ENCODE peak calls at places on chromosomes 16 and 17, in seven cellular contexts. One of them, this sample, is unnamed.

GRCh38 chr16:10862432-10862831 is 14.6 kb upstream of the CIITA start:
- DNase-seq in prostate gland: no peak
- DNase-seq in lung: peak
- DNase-seq in psoas muscle: no peak
- DNase-seq in aorta: peak
- DNase-seq in cardiac muscle cell: no peak
- DNase-seq in AG04450: no peak
- DNase-seq in this sample: no peak

GRCh38 chr16:46730126-46730525 is 18.0 kb downstream of the MYLK3 start:
- DNase-seq in AG04450: no peak
- DNase-seq in psoas muscle: no peak
- DNase-seq in lung: no peak
- DNase-seq in cardiac muscle cell: no peak
- DNase-seq in aorta: no peak
- DNase-seq in prostate gland: no peak
- DNase-seq in this sample: no peak

GRCh38 chr17:17837966-17838962 is 1.5 kb upstream of the SREBF1 start:
- DNase-seq in AG04450: no peak
- DNase-seq in lung: peak
- DNase-seq in psoas muscle: peak
- DNase-seq in cardiac muscle cell: no peak
- DNase-seq in aorta: peak
- DNase-seq in prostate gland: peak
- DNase-seq in this sample: no peak

GRCh38 chr16:47568355-47568754 is 107.2 kb downstream of the PHKB start:
- DNase-seq in lung: no peak
- DNase-seq in AG04450: no peak
- DNase-seq in aorta: no peak
- DNase-seq in prostate gland: no peak
- DNase-seq in psoas muscle: no peak
- DNase-seq in cardiac muscle cell: no peak
- DNase-seq in this sample: no peak

GRCh38 chr16:23700509-23700908 is 12.5 kb downstream of the ERN2 start:
- DNase-seq in cardiac muscle cell: no peak
- DNase-seq in aorta: no peak
- DNase-seq in psoas muscle: no peak
- DNase-seq in lung: no peak
- DNase-seq in prostate gland: no peak
- DNase-seq in AG04450: no peak
- DNase-seq in this sample: no peak

GRCh38 chr17:22515599-22515998 is 823.3 kb downstream of the KCNJ18 start:
- DNase-seq in AG04450: no peak
- DNase-seq in cardiac muscle cell: no peak
- DNase-seq in prostate gland: no peak
- DNase-seq in aorta: no peak
- DNase-seq in psoas muscle: no peak
- DNase-seq in lung: no peak
- DNase-seq in this sample: no peak

GRCh38 chr16:48936811-48937210 is 326.8 kb upstream of the N4BP1 start:
- DNase-seq in aorta: no peak
- DNase-seq in lung: no peak
- DNase-seq in cardiac muscle cell: no peak
- DNase-seq in AG04450: no peak
- DNase-seq in psoas muscle: no peak
- DNase-seq in prostate gland: no peak
- DNase-seq in this sample: no peak

GRCh38 chr17:33080091-33080490 is 88.4 kb downstream of the SPACA3 start:
- DNase-seq in prostate gland: no peak
- DNase-seq in aorta: no peak
- DNase-seq in psoas muscle: no peak
- DNase-seq in lung: no peak
- DNase-seq in cardiac muscle cell: no peak
- DNase-seq in AG04450: no peak
- DNase-seq in this sample: no peak

GRCh38 chr17:7651097-7651958 is 602 bp downstream of the ATP1B2 start:
- DNase-seq in aorta: no peak
- DNase-seq in psoas muscle: no peak
- DNase-seq in lung: no peak
- DNase-seq in cardiac muscle cell: peak
- DNase-seq in prostate gland: no peak
- DNase-seq in AG04450: no peak
- DNase-seq in this sample: no peak

GRCh38 chr16:57723170-57723569 is 12.4 kb upstream of the KATNB1 start:
- DNase-seq in cardiac muscle cell: no peak
- DNase-seq in psoas muscle: no peak
- DNase-seq in aorta: no peak
- DNase-seq in lung: no peak
- DNase-seq in AG04450: no peak
- DNase-seq in prostate gland: no peak
- DNase-seq in this sample: no peak

GRCh38 chr16:86403541-86404163 is 106.7 kb upstream of the FOXF1 start:
- DNase-seq in AG04450: no peak
- DNase-seq in aorta: no peak
- DNase-seq in lung: no peak
- DNase-seq in prostate gland: no peak
- DNase-seq in cardiac muscle cell: no peak
- DNase-seq in psoas muscle: no peak
- DNase-seq in this sample: no peak

GRCh38 chr16:53123753-53124152 is 69.0 kb downstream of the CHD9 start:
- DNase-seq in cardiac muscle cell: no peak
- DNase-seq in lung: no peak
- DNase-seq in AG04450: no peak
- DNase-seq in prostate gland: no peak
- DNase-seq in psoas muscle: no peak
- DNase-seq in aorta: no peak
- DNase-seq in this sample: no peak

GRCh38 chr16:79714440-79714839 is 113.9 kb upstream of the MAF start:
- DNase-seq in psoas muscle: no peak
- DNase-seq in lung: no peak
- DNase-seq in AG04450: no peak
- DNase-seq in cardiac muscle cell: no peak
- DNase-seq in aorta: no peak
- DNase-seq in prostate gland: no peak
- DNase-seq in this sample: no peak

GRCh38 chr17:83041305-83041704 is 38.1 kb upstream of the METRNL start:
- DNase-seq in AG04450: no peak
- DNase-seq in prostate gland: no peak
- DNase-seq in lung: no peak
- DNase-seq in psoas muscle: no peak
- DNase-seq in aorta: no peak
- DNase-seq in cardiac muscle cell: no peak
- DNase-seq in this sample: no peak

GRCh38 chr17:4272213-4272975 is 8.6 kb upstream of the ANKFY1 start:
- DNase-seq in prostate gland: no peak
- DNase-seq in aorta: no peak
- DNase-seq in AG04450: no peak
- DNase-seq in cardiac muscle cell: no peak
- DNase-seq in lung: no peak
- DNase-seq in psoas muscle: no peak
- DNase-seq in this sample: no peak

GRCh38 chr17:8867361-8867981 is at the start of gene PIK3R6:
- DNase-seq in psoas muscle: no peak
- DNase-seq in lung: no peak
- DNase-seq in prostate gland: no peak
- DNase-seq in aorta: no peak
- DNase-seq in cardiac muscle cell: no peak
- DNase-seq in AG04450: no peak
- DNase-seq in this sample: no peak

GRCh38 chr17:17391575-17392370 is 85.0 kb upstream of the MED9 start:
- DNase-seq in psoas muscle: peak
- DNase-seq in lung: no peak
- DNase-seq in aorta: no peak
- DNase-seq in prostate gland: no peak
- DNase-seq in AG04450: no peak
- DNase-seq in cardiac muscle cell: no peak
- DNase-seq in this sample: peak

GRCh38 chr16:56930516-56931252 is 1.3 kb upstream of the HERPUD1 start:
- DNase-seq in psoas muscle: no peak
- DNase-seq in cardiac muscle cell: no peak
- DNase-seq in lung: no peak
- DNase-seq in aorta: no peak
- DNase-seq in AG04450: no peak
- DNase-seq in prostate gland: no peak
- DNase-seq in this sample: no peak

GRCh38 chr16:52963471-52963870 is 89.2 kb downstream of the CHD9NB start:
- DNase-seq in aorta: no peak
- DNase-seq in lung: no peak
- DNase-seq in cardiac muscle cell: no peak
- DNase-seq in AG04450: no peak
- DNase-seq in psoas muscle: no peak
- DNase-seq in prostate gland: no peak
- DNase-seq in this sample: no peak

GRCh38 chr16:143047-143446 is 4.6 kb upstream of the NPRL3 start:
- DNase-seq in prostate gland: no peak
- DNase-seq in psoas muscle: no peak
- DNase-seq in aorta: no peak
- DNase-seq in lung: no peak
- DNase-seq in cardiac muscle cell: no peak
- DNase-seq in AG04450: no peak
- DNase-seq in this sample: no peak

GRCh38 chr16:85225721-85226120 is 113.4 kb upstream of the CIBAR2 start:
- DNase-seq in psoas muscle: no peak
- DNase-seq in AG04450: no peak
- DNase-seq in prostate gland: no peak
- DNase-seq in cardiac muscle cell: no peak
- DNase-seq in aorta: no peak
- DNase-seq in lung: no peak
- DNase-seq in this sample: no peak

GRCh38 chr16:88376053-88376834 is 6.5 kb upstream of the ZNF469 start:
- DNase-seq in AG04450: no peak
- DNase-seq in psoas muscle: peak
- DNase-seq in prostate gland: no peak
- DNase-seq in aorta: peak
- DNase-seq in cardiac muscle cell: no peak
- DNase-seq in lung: no peak
- DNase-seq in this sample: no peak

GRCh38 chr16:88377961-88378360 is 4.8 kb upstream of the ZNF469 start:
- DNase-seq in lung: no peak
- DNase-seq in psoas muscle: no peak
- DNase-seq in AG04450: no peak
- DNase-seq in cardiac muscle cell: no peak
- DNase-seq in aorta: peak
- DNase-seq in prostate gland: no peak
- DNase-seq in this sample: no peak

GRCh38 chr16:88375236-88376052 is 7.3 kb upstream of the ZNF469 start:
- DNase-seq in AG04450: no peak
- DNase-seq in aorta: peak
- DNase-seq in cardiac muscle cell: no peak
- DNase-seq in prostate gland: no peak
- DNase-seq in psoas muscle: peak
- DNase-seq in lung: no peak
- DNase-seq in this sample: no peak

GRCh38 chr16:88378401-88378800 is 4.4 kb upstream of the ZNF469 start:
- DNase-seq in cardiac muscle cell: no peak
- DNase-seq in lung: no peak
- DNase-seq in AG04450: no peak
- DNase-seq in psoas muscle: no peak
- DNase-seq in aorta: peak
- DNase-seq in prostate gland: no peak
- DNase-seq in this sample: no peak

GRCh38 chr16:88376835-88377726 is 5.7 kb upstream of the ZNF469 start:
- DNase-seq in AG04450: no peak
- DNase-seq in lung: no peak
- DNase-seq in cardiac muscle cell: no peak
- DNase-seq in prostate gland: no peak
- DNase-seq in psoas muscle: peak
- DNase-seq in aorta: peak
- DNase-seq in this sample: no peak
- H3K27ac ChIP-seq in AG04450: no peak
- H3K27ac ChIP-seq in lung: no peak
- H3K27ac ChIP-seq in cardiac muscle cell: no peak
- H3K27ac ChIP-seq in prostate gland: no peak
- H3K27ac ChIP-seq in psoas muscle: no peak
- H3K27ac ChIP-seq in aorta: no peak
- H3K27ac ChIP-seq in this sample: no peak

GRCh38 chr16:66020061-66020460 is 346.4 kb upstream of the CDH5 start:
- DNase-seq in aorta: no peak
- DNase-seq in AG04450: no peak
- DNase-seq in lung: no peak
- DNase-seq in cardiac muscle cell: no peak
- DNase-seq in psoas muscle: no peak
- DNase-seq in prostate gland: no peak
- DNase-seq in this sample: no peak
- H3K27ac ChIP-seq in aorta: no peak
- H3K27ac ChIP-seq in AG04450: no peak
- H3K27ac ChIP-seq in lung: no peak
- H3K27ac ChIP-seq in cardiac muscle cell: no peak
- H3K27ac ChIP-seq in psoas muscle: no peak
- H3K27ac ChIP-seq in prostate gland: no peak
- H3K27ac ChIP-seq in this sample: no peak

GRCh38 chr16:4172070-4172469 is 55.8 kb upstream of the ADCY9 start:
- DNase-seq in AG04450: peak
- DNase-seq in psoas muscle: no peak
- DNase-seq in prostate gland: no peak
- DNase-seq in aorta: no peak
- DNase-seq in cardiac muscle cell: no peak
- DNase-seq in lung: no peak
- DNase-seq in this sample: no peak

GRCh38 chr16:4169415-4169814 is 53.2 kb upstream of the ADCY9 start:
- DNase-seq in lung: no peak
- DNase-seq in aorta: no peak
- DNase-seq in AG04450: no peak
- DNase-seq in psoas muscle: no peak
- DNase-seq in prostate gland: no peak
- DNase-seq in cardiac muscle cell: no peak
- DNase-seq in this sample: no peak
- H3K27ac ChIP-seq in lung: no peak
- H3K27ac ChIP-seq in aorta: no peak
- H3K27ac ChIP-seq in AG04450: no peak
- H3K27ac ChIP-seq in psoas muscle: no peak
- H3K27ac ChIP-seq in prostate gland: no peak
- H3K27ac ChIP-seq in cardiac muscle cell: no peak
- H3K27ac ChIP-seq in this sample: no peak

DNA sequence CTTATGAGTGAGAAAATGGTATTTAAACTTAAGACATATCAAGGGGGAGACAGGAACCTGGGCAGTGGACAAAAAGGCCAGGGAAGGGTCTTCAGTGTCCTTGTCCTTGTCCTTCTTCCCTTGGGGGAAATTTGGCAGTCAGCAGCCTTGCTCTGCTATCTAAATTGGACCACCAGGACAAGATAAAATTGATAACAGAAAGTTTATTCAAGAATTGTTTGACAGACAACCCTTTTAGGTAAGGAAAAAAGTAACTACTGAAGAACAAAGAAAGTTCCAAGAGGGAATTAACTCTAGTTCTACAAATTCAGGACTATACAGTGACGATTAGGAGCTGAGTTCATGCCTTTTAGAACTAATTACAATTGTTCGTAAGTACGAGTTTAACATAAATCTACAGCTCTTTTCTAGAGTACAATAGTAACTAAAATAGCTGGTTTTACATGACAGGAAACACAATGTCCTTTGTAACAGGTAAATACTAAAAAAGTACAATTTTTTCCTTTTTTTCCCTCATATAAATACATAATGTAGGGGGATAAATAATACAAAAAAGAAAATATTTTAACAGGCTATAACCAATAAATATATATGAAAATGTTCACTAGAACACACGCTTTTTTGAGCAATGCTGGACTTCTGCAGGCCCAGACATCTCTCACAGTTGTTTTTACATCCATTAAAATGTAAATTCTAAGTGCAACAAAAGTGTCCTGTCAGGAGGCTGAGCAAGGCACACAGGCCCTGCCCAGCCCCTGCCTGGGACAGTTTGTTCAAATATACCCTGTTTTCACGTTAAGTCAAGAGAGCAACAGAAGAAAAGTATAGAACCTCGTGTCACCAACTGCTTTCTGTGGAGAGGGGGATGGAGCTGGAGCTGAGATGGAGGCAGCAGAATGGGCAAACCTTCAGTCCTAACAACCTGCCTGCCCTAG is 4.0 kb upstream of the HOXB2 start:
- DNase-seq in aorta: no peak
- DNase-seq in lung: no peak
- DNase-seq in cardiac muscle cell: no peak
- DNase-seq in prostate gland: no peak
- DNase-seq in AG04450: no peak
- DNase-seq in psoas muscle: no peak
- DNase-seq in this sample: no peak
- H3K27ac ChIP-seq in aorta: peak
- H3K27ac ChIP-seq in lung: peak
- H3K27ac ChIP-seq in cardiac muscle cell: peak
- H3K27ac ChIP-seq in prostate gland: no peak
- H3K27ac ChIP-seq in AG04450: peak
- H3K27ac ChIP-seq in psoas muscle: no peak
- H3K27ac ChIP-seq in this sample: peak